ENCODE peak calls at places on chromosomes 6 and 20, in four cellular contexts. D is mammary epithelial cell, F is SK-N-SH, J is Peyer's patch. P is an unnamed sample.

GRCh38 chr6:33985947-33986346 is 159.9 kb downstream of the GRM4 start:
- DNase-seq in F (no peak), J (peak; percentile 17), D (no peak), P (peak; percentile 28)

GRCh38 chr6:57432162-57432561 is 114.7 kb downstream of the PRIM2 start:
- DNase-seq in J (no peak), D (no peak), F (no peak), P (no peak)

GRCh38 chr6:137493218-137494038 is 766 bp downstream of the OLIG3 start:
- DNase-seq in D (no peak), F (no peak), J (peak; percentile 56), P (no peak)

GRCh38 chr6:43339168-43339567 is 30.3 kb downstream of the ZNF318 start:
- DNase-seq in J (no peak), F (no peak), D (no peak), P (no peak)

GRCh38 chr20:24917797-24918578 is 31.1 kb upstream of the CST7 start:
- DNase-seq in J (peak; percentile 73), D (peak; percentile 33), F (peak; percentile 85), P (no peak)

GRCh38 chr6:151652338-151652737 is 155.1 kb upstream of the ESR1 start:
- DNase-seq in J (no peak), D (peak; percentile 66), F (no peak), P (no peak)

GRCh38 chr6:10463040-10463439 is 48.2 kb upstream of the TFAP2A start:
- DNase-seq in D (no peak), J (no peak), F (no peak), P (no peak)

GRCh38 chr6:39102024-39102820 is 12.8 kb downstream of the SAYSD1 start:
- DNase-seq in J (peak; percentile 50), D (peak; percentile 20), F (no peak), P (no peak)

GRCh38 chr6:38599966-38600550 is 39.7 kb downstream of the BTBD9 start:
- DNase-seq in F (no peak), J (no peak), D (no peak), P (no peak)

GRCh38 chr6:77021778-77022177 is 441.5 kb downstream of the HTR1B start:
- DNase-seq in J (no peak), F (no peak), D (no peak), P (no peak)

GRCh38 chr6:57172136-57173055 is at the start of gene BAG2:
- DNase-seq in F (peak; percentile 89), J (peak; percentile 96), D (peak; percentile 71), P (peak; percentile 94)

GRCh38 chr6:131948692-131949614 is 2.2 kb downstream of the CCN2 start:
- DNase-seq in J (no peak), D (peak; percentile 43), F (no peak), P (no peak)

GRCh38 chr6:18280084-18280483 is 15.8 kb upstream of the DEK start:
- DNase-seq in F (no peak), J (no peak), D (peak; percentile 4), P (no peak)

GRCh38 chr20:46939031-46939430 is 44.4 kb downstream of the EYA2 start:
- DNase-seq in F (peak; percentile 50), J (no peak), D (no peak), P (no peak)

GRCh38 chr20:23156842-23157423 is 70.8 kb upstream of the CD93 start:
- DNase-seq in D (no peak), J (no peak), F (no peak), P (peak; percentile 54)

GRCh38 chr6:45933855-45934254 is 81.8 kb downstream of the CLIC5 start:
- DNase-seq in D (no peak), F (no peak), J (no peak), P (no peak)

GRCh38 chr6:45930419-45931059 is 85.1 kb downstream of the CLIC5 start:
- DNase-seq in D (peak; percentile 32), J (peak; percentile 87), F (peak; percentile 62), P (no peak)

GRCh38 chr6:45928721-45929305 is 86.8 kb downstream of the CLIC5 start:
- DNase-seq in F (no peak), J (no peak), D (no peak), P (no peak)

GRCh38 chr6:45929421-45930361 is 86.0 kb downstream of the CLIC5 start:
- DNase-seq in J (no peak), D (no peak), F (no peak), P (no peak)

DNA sequence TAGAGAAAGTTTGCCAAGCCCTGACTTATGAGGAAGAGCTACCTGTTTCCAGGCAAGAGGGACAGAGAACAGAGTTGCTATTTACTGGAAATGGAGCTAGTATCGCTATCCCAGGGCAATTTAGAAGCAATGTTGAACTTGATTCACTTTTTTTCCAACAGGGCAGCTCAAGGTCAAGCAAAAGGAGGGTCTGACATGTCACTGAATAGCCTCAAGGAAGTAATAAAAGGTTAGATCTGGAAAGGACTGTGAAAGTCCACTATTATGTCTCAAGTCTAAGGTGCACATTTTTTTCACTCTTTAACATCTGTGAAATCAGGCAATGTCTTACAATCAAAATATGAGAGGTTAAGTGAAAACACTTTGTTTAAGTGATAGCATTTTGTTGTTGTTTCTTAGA is 84.4 kb downstream of the CLIC5 start:
- DNase-seq in F (no peak), J (no peak), D (no peak), P (no peak)
- H3K27ac ChIP-seq in F (no peak overlapping the region), J (no peak overlapping the region), D (no peak overlapping the region), P (no peak overlapping the region)

DNA sequence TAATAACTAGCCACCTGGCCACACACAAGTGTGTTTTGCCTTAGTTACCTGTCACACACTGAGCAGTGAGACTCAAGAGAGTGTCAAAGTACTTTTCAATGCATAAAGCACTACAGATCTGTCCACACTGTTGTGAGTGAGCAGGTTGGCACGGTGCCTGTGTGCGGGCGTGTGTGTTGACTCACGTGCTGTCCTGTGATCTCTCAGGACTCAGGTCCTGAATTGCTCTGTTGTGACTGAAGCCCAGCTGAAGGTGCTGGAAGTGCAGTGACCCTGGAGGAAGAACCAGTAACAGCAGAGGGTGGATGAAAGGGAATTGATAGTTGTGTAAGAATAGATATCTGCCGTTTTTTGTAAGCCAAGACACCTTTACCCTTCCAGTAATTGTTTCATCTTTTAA is 18.3 kb downstream of the SLC16A10 start:
- DNase-seq in F (peak; percentile 27), D (peak; percentile 71), J (peak; percentile 94), P (no peak)
- TF ChIP-seq CTCF in F (no peak), D (no peak), J (peak; percentile 50), P (no peak)

GRCh38 chr6:70955441-70956190 is 1.2 kb downstream of the B3GAT2 start:
- DNase-seq in J (peak; percentile 92), D (peak; percentile 66), F (peak; percentile 91), P (no peak)
- H3K4me3 ChIP-seq in J (peak overlapping the region; percentile 62), D (peak overlapping the region; percentile 26), F (peak overlapping the region; percentile 67), P (peak overlapping the region; percentile 76)

GRCh38 chr20:31567380-31567720 is 37.7 kb upstream of the ID1 start:
- DNase-seq in D (no peak), F (no peak), J (no peak), P (no peak)

GRCh38 chr20:31566658-31567379 is 38.3 kb upstream of the ID1 start:
- DNase-seq in J (peak; percentile 71), D (peak; percentile 85), F (no peak), P (no peak)

GRCh38 chr20:31565699-31566331 is 39.3 kb upstream of the ID1 start:
- DNase-seq in F (no peak), D (peak; percentile 96), J (peak; percentile 70), P (no peak)

GRCh38 chr20:31568041-31568731 is 36.9 kb upstream of the ID1 start:
- DNase-seq in F (no peak), D (no peak), J (no peak), P (no peak)

DNA sequence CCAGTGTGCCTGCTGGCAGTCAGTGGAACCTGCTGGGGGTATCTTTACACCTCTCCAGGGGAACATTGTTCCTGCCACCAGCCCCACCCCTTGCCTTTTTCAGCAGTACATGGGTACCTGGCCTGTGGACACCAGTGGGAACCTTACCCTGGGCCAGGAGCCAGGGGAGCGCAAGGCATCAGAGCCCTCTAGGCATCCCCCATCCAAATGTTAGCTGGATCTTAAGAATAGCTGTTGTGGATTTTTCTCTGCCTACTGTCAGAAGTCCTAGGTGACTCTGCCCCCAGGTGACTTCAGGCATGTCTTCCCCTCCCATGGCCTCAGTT is 38.8 kb upstream of the ID1 start:
- DNase-seq in J (no peak), F (no peak), D (no peak), P (no peak)
- H3K27ac ChIP-seq in J (no peak overlapping the region), F (peak overlapping the region; percentile 99), D (peak overlapping the region; percentile 78), P (no peak overlapping the region)

GRCh38 chr6:166769648-166770047 is 142.6 kb upstream of the RPS6KA2 start:
- DNase-seq in J (no peak), D (no peak), F (no peak), P (no peak)

GRCh38 chr6:166767191-166767590 is 140.1 kb upstream of the RPS6KA2 start:
- DNase-seq in D (no peak), F (no peak), J (peak; percentile 36), P (no peak)

GRCh38 chr6:166770216-166771116 is 143.4 kb upstream of the RPS6KA2 start:
- DNase-seq in D (no peak), F (peak; percentile 52), J (no peak), P (no peak)

GRCh38 chr6:166766769-166767168 is 139.7 kb upstream of the RPS6KA2 start:
- DNase-seq in J (no peak), D (no peak), F (no peak), P (no peak)

GRCh38 chr6:166768761-166769160 is 141.7 kb upstream of the RPS6KA2 start:
- DNase-seq in J (no peak), D (no peak), F (no peak), P (no peak)
- TF ChIP-seq CTCF in J (no peak), D (no peak), F (no peak), P (no peak)

GRCh38 chr20:35437599-35437998 is 429 bp downstream of the GDF5 start:
- DNase-seq in F (no peak), D (no peak), J (no peak), P (no peak)
- H3K4me3 ChIP-seq in F (no peak overlapping the region), D (no peak overlapping the region), J (no peak overlapping the region), P (peak overlapping the region; percentile 61)

DNA sequence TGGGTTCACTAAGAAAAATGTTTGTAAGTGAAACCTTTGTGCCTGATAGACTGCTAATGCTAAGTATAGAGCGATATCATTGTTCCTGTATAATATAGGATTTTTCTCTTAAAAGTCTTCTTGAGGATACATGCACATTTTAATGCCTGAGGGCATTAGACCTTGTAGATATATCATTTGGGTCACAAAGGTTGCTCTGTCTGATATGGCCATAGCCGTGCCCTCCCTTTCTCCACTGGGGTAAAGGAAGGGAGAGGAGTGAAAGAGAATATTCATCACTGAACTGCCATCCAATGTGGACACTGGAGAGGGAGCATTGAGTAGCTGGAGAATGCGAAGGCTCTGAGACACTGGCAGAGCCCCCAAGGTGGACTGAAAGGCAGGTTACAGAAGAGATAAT is 442.2 kb upstream of the SPTLC3 start:
- DNase-seq in J (no peak), F (no peak), D (no peak), P (no peak)
- H3K27ac ChIP-seq in J (no peak overlapping the region), F (no peak overlapping the region), D (no peak overlapping the region), P (no peak overlapping the region)

GRCh38 chr20:49712918-49713778 is 530 bp downstream of the B4GALT5 start:
- DNase-seq in J (peak; percentile 61), D (no peak), F (peak; percentile 76), P (peak; percentile 75)
- TF ChIP-seq CTCF in J (no peak), D (no peak), F (no peak), P (no peak)

DNA sequence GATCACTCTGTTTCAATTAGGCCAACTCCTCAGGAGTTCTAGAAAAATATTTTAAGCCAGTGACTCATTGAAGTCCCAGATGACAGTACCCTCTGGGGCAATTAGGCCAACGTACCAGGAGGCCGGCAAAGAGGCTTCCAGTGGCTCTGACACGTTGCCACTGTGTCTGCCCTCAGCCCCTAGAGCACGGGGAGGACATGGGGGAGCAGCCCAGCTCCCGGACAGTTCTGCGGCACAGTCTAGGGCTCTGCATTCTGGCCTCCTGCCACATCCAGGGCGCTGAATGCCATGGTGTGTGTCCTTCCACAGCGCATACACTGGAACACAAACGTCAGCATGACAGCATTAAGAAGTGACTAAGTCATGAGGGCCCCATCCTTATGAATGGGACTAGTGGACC is 156.2 kb downstream of the RNASET2 start:
- DNase-seq in J (no peak), D (no peak), F (no peak), P (no peak)
- H3K4me3 ChIP-seq in J (no peak overlapping the region), D (no peak overlapping the region), F (no peak overlapping the region), P (no peak overlapping the region)